ENCODE peak calls at places on chromosomes 6 and 20, in nine cellular contexts. One of them, this sample, is unnamed.

GRCh38 chr6:91654844-91655192 is 1067.9 kb upstream of the MAP3K7 start:
- DNase-seq in kidney glomerular epithelial cell: no peak
- DNase-seq in globus pallidus: no peak
- DNase-seq in KBM-7: no peak
- DNase-seq in cardiac fibroblast: no peak
- DNase-seq in CD4-positive, CD25-positive, alpha-beta regulatory T cell: no peak
- DNase-seq in H9: no peak
- DNase-seq in ACHN: no peak
- DNase-seq in GM23338: peak
- DNase-seq in this sample: no peak

GRCh38 chr6:87001494-87001893 is 64.2 kb downstream of the HTR1E start:
- DNase-seq in kidney glomerular epithelial cell: no peak
- DNase-seq in globus pallidus: no peak
- DNase-seq in KBM-7: no peak
- DNase-seq in cardiac fibroblast: no peak
- DNase-seq in CD4-positive, CD25-positive, alpha-beta regulatory T cell: no peak
- DNase-seq in H9: no peak
- DNase-seq in ACHN: no peak
- DNase-seq in GM23338: no peak
- DNase-seq in this sample: no peak

GRCh38 chr6:152271681-152272464 is 365.3 kb downstream of the SYNE1 start:
- DNase-seq in kidney glomerular epithelial cell: no peak
- DNase-seq in globus pallidus: peak
- DNase-seq in KBM-7: peak
- DNase-seq in cardiac fibroblast: peak
- DNase-seq in CD4-positive, CD25-positive, alpha-beta regulatory T cell: no peak
- DNase-seq in H9: no peak
- DNase-seq in ACHN: no peak
- DNase-seq in GM23338: no peak
- DNase-seq in this sample: no peak

GRCh38 chr6:157531169-157531985 is 150.4 kb downstream of the ZDHHC14 start:
- DNase-seq in kidney glomerular epithelial cell: peak
- DNase-seq in globus pallidus: no peak
- DNase-seq in KBM-7: no peak
- DNase-seq in cardiac fibroblast: no peak
- DNase-seq in CD4-positive, CD25-positive, alpha-beta regulatory T cell: no peak
- DNase-seq in H9: peak
- DNase-seq in ACHN: no peak
- DNase-seq in GM23338: peak
- DNase-seq in this sample: no peak

GRCh38 chr6:53065266-53066058 is at the start of gene FBXO9:
- DNase-seq in kidney glomerular epithelial cell: no peak
- DNase-seq in globus pallidus: peak
- DNase-seq in KBM-7: no peak
- DNase-seq in cardiac fibroblast: no peak
- DNase-seq in CD4-positive, CD25-positive, alpha-beta regulatory T cell: peak
- DNase-seq in H9: peak
- DNase-seq in ACHN: peak
- DNase-seq in GM23338: peak
- DNase-seq in this sample: peak

GRCh38 chr20:62366370-62367135 is 559 bp downstream of the LAMA5 start:
- DNase-seq in kidney glomerular epithelial cell: no peak
- DNase-seq in globus pallidus: no peak
- DNase-seq in KBM-7: peak
- DNase-seq in cardiac fibroblast: no peak
- DNase-seq in CD4-positive, CD25-positive, alpha-beta regulatory T cell: no peak
- DNase-seq in H9: peak
- DNase-seq in ACHN: no peak
- DNase-seq in GM23338: peak
- DNase-seq in this sample: no peak

GRCh38 chr20:64037498-64038213 is 1.7 kb downstream of the C20orf204 start:
- DNase-seq in kidney glomerular epithelial cell: no peak
- DNase-seq in globus pallidus: no peak
- DNase-seq in KBM-7: no peak
- DNase-seq in cardiac fibroblast: no peak
- DNase-seq in CD4-positive, CD25-positive, alpha-beta regulatory T cell: no peak
- DNase-seq in H9: peak
- DNase-seq in ACHN: no peak
- DNase-seq in GM23338: peak
- DNase-seq in this sample: no peak

GRCh38 chr6:124613050-124613449 is 349.2 kb upstream of the RNF217 start:
- DNase-seq in kidney glomerular epithelial cell: no peak
- DNase-seq in globus pallidus: no peak
- DNase-seq in KBM-7: no peak
- DNase-seq in cardiac fibroblast: no peak
- DNase-seq in CD4-positive, CD25-positive, alpha-beta regulatory T cell: no peak
- DNase-seq in H9: no peak
- DNase-seq in ACHN: no peak
- DNase-seq in GM23338: peak
- DNase-seq in this sample: no peak

GRCh38 chr6:52641388-52641787 is 29.5 kb upstream of the TMEM14A start:
- DNase-seq in kidney glomerular epithelial cell: no peak
- DNase-seq in globus pallidus: no peak
- DNase-seq in KBM-7: peak
- DNase-seq in cardiac fibroblast: no peak
- DNase-seq in CD4-positive, CD25-positive, alpha-beta regulatory T cell: no peak
- DNase-seq in H9: no peak
- DNase-seq in ACHN: no peak
- DNase-seq in GM23338: no peak
- DNase-seq in this sample: no peak

GRCh38 chr6:17714879-17715860 is 8.4 kb upstream of the NUP153 start:
- DNase-seq in kidney glomerular epithelial cell: peak
- DNase-seq in globus pallidus: no peak
- DNase-seq in KBM-7: peak
- DNase-seq in cardiac fibroblast: peak
- DNase-seq in CD4-positive, CD25-positive, alpha-beta regulatory T cell: no peak
- DNase-seq in H9: no peak
- DNase-seq in ACHN: peak
- DNase-seq in GM23338: no peak
- DNase-seq in this sample: no peak

GRCh38 chr6:97312241-97312640 is 29.2 kb upstream of the MMS22L start:
- DNase-seq in kidney glomerular epithelial cell: no peak
- DNase-seq in globus pallidus: no peak
- DNase-seq in KBM-7: no peak
- DNase-seq in cardiac fibroblast: peak
- DNase-seq in CD4-positive, CD25-positive, alpha-beta regulatory T cell: no peak
- DNase-seq in H9: no peak
- DNase-seq in ACHN: no peak
- DNase-seq in GM23338: no peak
- DNase-seq in this sample: no peak

GRCh38 chr20:2476742-2477615 is 6.4 kb upstream of the SNRPB start:
- DNase-seq in kidney glomerular epithelial cell: no peak
- DNase-seq in globus pallidus: no peak
- DNase-seq in KBM-7: no peak
- DNase-seq in cardiac fibroblast: no peak
- DNase-seq in CD4-positive, CD25-positive, alpha-beta regulatory T cell: no peak
- DNase-seq in H9: peak
- DNase-seq in ACHN: no peak
- DNase-seq in GM23338: peak
- DNase-seq in this sample: no peak

GRCh38 chr20:49712918-49713778 is 530 bp downstream of the B4GALT5 start:
- DNase-seq in kidney glomerular epithelial cell: no peak
- DNase-seq in globus pallidus: peak
- DNase-seq in KBM-7: peak
- DNase-seq in cardiac fibroblast: peak
- DNase-seq in CD4-positive, CD25-positive, alpha-beta regulatory T cell: no peak
- DNase-seq in H9: peak
- DNase-seq in ACHN: peak
- DNase-seq in GM23338: peak
- DNase-seq in this sample: no peak

GRCh38 chr6:132188865-132189264 is 212.4 kb downstream of the MOXD1 start:
- DNase-seq in kidney glomerular epithelial cell: peak
- DNase-seq in globus pallidus: no peak
- DNase-seq in KBM-7: peak
- DNase-seq in cardiac fibroblast: peak
- DNase-seq in CD4-positive, CD25-positive, alpha-beta regulatory T cell: no peak
- DNase-seq in H9: no peak
- DNase-seq in ACHN: no peak
- DNase-seq in GM23338: no peak
- DNase-seq in this sample: no peak

GRCh38 chr6:166655713-166656265 is 28.7 kb upstream of the RPS6KA2 start:
- DNase-seq in kidney glomerular epithelial cell: no peak
- DNase-seq in globus pallidus: no peak
- DNase-seq in KBM-7: no peak
- DNase-seq in cardiac fibroblast: no peak
- DNase-seq in CD4-positive, CD25-positive, alpha-beta regulatory T cell: no peak
- DNase-seq in H9: no peak
- DNase-seq in ACHN: no peak
- DNase-seq in GM23338: no peak
- DNase-seq in this sample: no peak

GRCh38 chr6:128885381-128885780 is 2.4 kb downstream of the LAMA2 start:
- DNase-seq in kidney glomerular epithelial cell: no peak
- DNase-seq in globus pallidus: no peak
- DNase-seq in KBM-7: no peak
- DNase-seq in cardiac fibroblast: peak
- DNase-seq in CD4-positive, CD25-positive, alpha-beta regulatory T cell: no peak
- DNase-seq in H9: no peak
- DNase-seq in ACHN: no peak
- DNase-seq in GM23338: no peak
- DNase-seq in this sample: no peak

GRCh38 chr20:37619496-37619895 is 74.3 kb upstream of the CTNNBL1 start:
- DNase-seq in kidney glomerular epithelial cell: no peak
- DNase-seq in globus pallidus: no peak
- DNase-seq in KBM-7: no peak
- DNase-seq in cardiac fibroblast: no peak
- DNase-seq in CD4-positive, CD25-positive, alpha-beta regulatory T cell: no peak
- DNase-seq in H9: no peak
- DNase-seq in ACHN: no peak
- DNase-seq in GM23338: no peak
- DNase-seq in this sample: no peak